ENCODE peak calls at places on chromosomes 7 and 10, in four cellular contexts. M is IMR-90, E is K562, S is GM12878. Z is an unnamed sample.

GRCh38 chr7:127047521-127047920 is 205.2 kb downstream of the GRM8 start:
- DNase-seq in E (no peak), S (no peak), M (no peak), Z (no peak)

GRCh38 chr10:71921319-71922027 is 42.7 kb upstream of the CHST3 start:
- DNase-seq in E (peak), S (no peak), M (no peak), Z (no peak)

GRCh38 chr10:23171232-23171876 is 20.8 kb upstream of the PTF1A start:
- DNase-seq in S (no peak), M (peak), E (peak), Z (no peak)

GRCh38 chr7:99579956-99580777 is 17.9 kb upstream of the TMEM225B start:
- DNase-seq in M (peak), E (peak), S (no peak), Z (peak)

GRCh38 chr10:88090568-88091214 is 227.3 kb downstream of the PTEN start:
- DNase-seq in S (no peak), E (no peak), M (no peak), Z (no peak)

GRCh38 chr10:95664543-95664942 is 8.0 kb upstream of the ALDH18A1 start:
- DNase-seq in E (peak), S (no peak), M (peak), Z (no peak)

GRCh38 chr10:132193907-132194552 is 7.3 kb downstream of the DPYSL4 start:
- DNase-seq in S (no peak), M (no peak), E (peak), Z (peak)

GRCh38 chr7:156064921-156065386 is 252.7 kb upstream of the SHH start:
- DNase-seq in E (no peak), S (no peak), M (peak), Z (peak)

GRCh38 chr10:113053881-113054280 is 103.8 kb downstream of the TCF7L2 start:
- DNase-seq in E (no peak), S (no peak), M (no peak), Z (no peak)

GRCh38 chr7:142689439-142690168 is 59.7 kb upstream of the PRSS1 start:
- DNase-seq in E (no peak), M (no peak), S (no peak), Z (no peak)

GRCh38 chr7:103446046-103446520 is at the start of gene SLC26A5:
- DNase-seq in M (no peak), S (no peak), E (peak), Z (no peak)
- TF ChIP-seq BHLHE40 in M (no peak), S (no peak), E (no peak), Z (no peak)

GRCh38 chr10:43903451-43903850 is 254.8 kb upstream of the ZNF32 start:
- DNase-seq in S (no peak), E (no peak), M (no peak), Z (no peak)

GRCh38 chr10:43906470-43906869 is 257.8 kb upstream of the ZNF32 start:
- DNase-seq in M (no peak), E (no peak), S (no peak), Z (no peak)

GRCh38 chr10:43904301-43904700 is 255.6 kb upstream of the ZNF32 start:
- DNase-seq in M (no peak), E (no peak), S (no peak), Z (no peak)

GRCh38 chr10:43904831-43905230 is 256.1 kb upstream of the ZNF32 start:
- DNase-seq in E (no peak), S (no peak), M (no peak), Z (no peak)

GRCh38 chr10:43905502-43906236 is 257.0 kb upstream of the ZNF32 start:
- DNase-seq in S (no peak), E (no peak), M (peak), Z (no peak)
- H3K9ac ChIP-seq in S (no peak), E (no peak), M (peak), Z (no peak)

GRCh38 chr10:80530251-80530650 is 7.5 kb upstream of the SH2D4B start:
- DNase-seq in M (peak), S (no peak), E (no peak), Z (peak)
- TF ChIP-seq BHLHE40 in M (no peak), S (no peak), E (no peak), Z (no peak)

GRCh38 chr10:43194266-43194665 is 56.0 kb downstream of the CSGALNACT2 start:
- DNase-seq in S (no peak), M (no peak), E (no peak), Z (no peak)
- H3K9ac ChIP-seq in S (no peak), M (no peak), E (no peak), Z (no peak)

GRCh38 chr10:97596101-97597055 is 6.9 kb downstream of the C10orf62 start:
- DNase-seq in S (no peak), E (no peak), M (peak), Z (peak)
- TF ChIP-seq BHLHE40 in S (no peak), E (no peak), M (no peak), Z (no peak)

DNA sequence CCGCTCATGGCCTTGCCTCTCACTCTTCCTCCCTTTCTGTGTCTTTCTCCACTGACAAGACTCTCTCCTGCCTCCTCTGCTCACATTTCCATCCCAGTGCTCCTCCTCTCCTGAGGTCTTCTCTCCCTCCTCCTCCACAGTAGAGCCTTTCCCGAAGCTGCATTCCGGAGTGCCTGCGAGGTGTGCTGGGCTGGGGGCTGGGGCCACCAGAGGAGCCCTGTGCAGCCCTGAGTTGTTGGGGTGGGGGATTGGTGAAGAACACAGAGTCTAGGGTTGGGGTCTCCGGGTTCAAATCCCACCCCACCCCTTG is 76.4 kb downstream of the ZMIZ1 start:
- DNase-seq in M (no peak), E (no peak), S (no peak), Z (no peak)
- H3K9ac ChIP-seq in M (peak), E (peak), S (no peak), Z (no peak)

DNA sequence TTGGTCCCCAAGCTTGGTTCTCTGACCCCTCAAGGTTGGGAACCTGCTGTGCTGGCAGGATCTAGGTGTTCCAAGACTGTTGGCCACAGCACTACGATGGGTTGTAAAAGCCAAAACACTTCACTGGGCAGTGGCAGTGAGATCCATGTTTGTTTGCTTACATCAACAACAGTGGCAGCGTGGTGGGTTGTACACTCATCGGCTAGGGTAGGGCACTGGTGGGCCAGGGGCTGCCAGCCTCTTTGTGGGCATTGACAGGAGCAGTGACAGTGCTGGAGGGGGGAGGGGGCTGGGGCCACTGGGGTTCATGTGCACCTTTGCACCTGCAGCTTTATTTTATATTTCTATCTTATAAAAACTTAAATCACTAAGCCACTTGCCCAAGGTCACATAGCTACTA is 126.7 kb upstream of the ZWINT start:
- DNase-seq in S (no peak), E (no peak), M (no peak), Z (no peak)
- TF ChIP-seq BHLHE40 in S (no peak), E (no peak), M (no peak), Z (no peak)

GRCh38 chr10:104231784-104232612 is at the start of gene CFAP43:
- DNase-seq in E (peak), M (peak), S (peak), Z (peak)
- H3K9ac ChIP-seq in E (peak), M (peak), S (peak), Z (peak)

GRCh38 chr10:8815969-8816368 is 761.5 kb downstream of the GATA3 start:
- DNase-seq in E (no peak), M (no peak), S (no peak), Z (no peak)

GRCh38 chr10:8810677-8811076 is 756.2 kb downstream of the GATA3 start:
- DNase-seq in E (no peak), M (no peak), S (no peak), Z (no peak)

GRCh38 chr10:8811201-8811600 is 756.7 kb downstream of the GATA3 start:
- DNase-seq in M (no peak), S (no peak), E (no peak), Z (no peak)
- TF ChIP-seq BHLHE40 in M (no peak), S (no peak), E (no peak), Z (no peak)

Z was measured in HepG2.